ENCODE peak calls at places on chromosomes 4 and X, in five cellular contexts. E, F, A, T and R are unnamed samples.

GRCh38 chrX:56120242-56120641 is 111.9 kb upstream of the KLF8 start:
- DNase-seq in E (no peak), F (no peak), A (no peak), T (no peak), R (no peak)

GRCh38 chrX:17160971-17161370 is 214.0 kb upstream of the NHS start:
- DNase-seq in E (no peak), F (no peak), A (no peak), T (no peak), R (no peak)

GRCh38 chr4:91325495-91325894 is 978.3 kb upstream of the GRID2 start:
- DNase-seq in E (peak), F (peak), A (peak), T (no peak), R (no peak)

GRCh38 chr4:182227611-182228010 is 15.6 kb upstream of the TENM3 start:
- DNase-seq in E (no peak), F (no peak), A (no peak), T (no peak), R (no peak)

GRCh38 chr4:98557497-98557896 is 100.9 kb downstream of the TSPAN5 start:
- DNase-seq in E (no peak), F (peak), A (peak), T (no peak), R (no peak)

GRCh38 chr4:96354036-96354712 is 514.3 kb downstream of the PDHA2 start:
- DNase-seq in E (no peak), F (peak), A (peak), T (no peak), R (no peak)

GRCh38 chr4:57023104-57023503 is 44.4 kb downstream of the POLR2B start:
- DNase-seq in E (no peak), F (peak), A (peak), T (no peak), R (no peak)

GRCh38 chrX:107656965-107657364 is 28.7 kb downstream of the PRPS1 start:
- DNase-seq in E (no peak), F (no peak), A (no peak), T (no peak), R (no peak)

GRCh38 chrX:73979551-73980131 is 324.3 kb upstream of the ZCCHC13 start:
- DNase-seq in E (no peak), F (no peak), A (no peak), T (no peak), R (no peak)

GRCh38 chrX:96619588-96619987 is 65.1 kb upstream of the DIAPH2 start:
- DNase-seq in E (no peak), F (peak), A (peak), T (no peak), R (no peak)

GRCh38 chr4:41057456-41057855 is 156.9 kb downstream of the APBB2 start:
- DNase-seq in E (no peak), F (no peak), A (peak), T (no peak), R (no peak)

GRCh38 chrX:2592279-2592678 is 91.5 kb upstream of the DHRSX start:
- DNase-seq in E (no peak), F (no peak), A (no peak), T (no peak), R (no peak)

GRCh38 chr4:8690216-8690786 is 97.7 kb downstream of the CPZ start:
- DNase-seq in E (no peak), F (no peak), A (no peak), T (peak), R (no peak)

GRCh38 chrX:19579485-19579884 is 64.2 kb upstream of the MAP3K15 start:
- DNase-seq in E (no peak), F (peak), A (peak), T (no peak), R (no peak)

GRCh38 chrX:19810809-19811208 is 76.6 kb downstream of the SH3KBP1 start:
- DNase-seq in E (no peak), F (peak), A (no peak), T (no peak), R (no peak)

GRCh38 chr4:134313591-134313990 is 112.0 kb upstream of the PABPC4L start:
- DNase-seq in E (no peak), F (no peak), A (peak), T (no peak), R (no peak)

GRCh38 chr4:37219251-37219650 is 25.3 kb upstream of the NWD2 start:
- DNase-seq in E (no peak), F (no peak), A (no peak), T (no peak), R (no peak)

GRCh38 chr4:38169524-38169923 is 209.3 kb downstream of the PTTG2 start:
- DNase-seq in E (no peak), F (no peak), A (peak), T (no peak), R (no peak)

GRCh38 chrX:149286940-149287349 is 218.2 kb downstream of the IDS start:
- DNase-seq in E (peak), F (peak), A (peak), T (no peak), R (no peak)

GRCh38 chr4:186019264-186019663 is 49.7 kb upstream of the TLR3 start:
- DNase-seq in E (no peak), F (no peak), A (no peak), T (no peak), R (no peak)

GRCh38 chrX:46576458-46576857 is 2.9 kb downstream of the CHST7 start:
- DNase-seq in E (peak), F (peak), A (peak), T (no peak), R (peak)

GRCh38 chr4:6523251-6523650 is 50.8 kb upstream of the PPP2R2C start:
- DNase-seq in E (no peak), F (peak), A (no peak), T (no peak), R (no peak)

GRCh38 chr4:186144180-186144579 is 39.7 kb downstream of the FAM149A start:
- DNase-seq in E (no peak), F (peak), A (peak), T (no peak), R (peak)

GRCh38 chr4:52015366-52015765 is 4.8 kb downstream of the LRRC66 start:
- DNase-seq in E (no peak), F (peak), A (peak), T (no peak), R (no peak)
- H3K4me3 ChIP-seq in E (no peak), F (no peak), A (no peak), T (no peak), R (no peak)

GRCh38 chr4:121551271-121551670 is 145.5 kb downstream of the ANXA5 start:
- DNase-seq in E (no peak), F (no peak), A (no peak), T (no peak), R (no peak)
- H3K4me3 ChIP-seq in E (no peak), F (no peak), A (no peak), T (no peak), R (no peak)

GRCh38 chr4:1047106-1047975 is 35.9 kb downstream of the FGFRL1 start:
- DNase-seq in E (peak), F (no peak), A (no peak), T (peak), R (peak)
- H3K4me3 ChIP-seq in E (peak), F (no peak), A (peak), T (peak), R (peak)

DNA sequence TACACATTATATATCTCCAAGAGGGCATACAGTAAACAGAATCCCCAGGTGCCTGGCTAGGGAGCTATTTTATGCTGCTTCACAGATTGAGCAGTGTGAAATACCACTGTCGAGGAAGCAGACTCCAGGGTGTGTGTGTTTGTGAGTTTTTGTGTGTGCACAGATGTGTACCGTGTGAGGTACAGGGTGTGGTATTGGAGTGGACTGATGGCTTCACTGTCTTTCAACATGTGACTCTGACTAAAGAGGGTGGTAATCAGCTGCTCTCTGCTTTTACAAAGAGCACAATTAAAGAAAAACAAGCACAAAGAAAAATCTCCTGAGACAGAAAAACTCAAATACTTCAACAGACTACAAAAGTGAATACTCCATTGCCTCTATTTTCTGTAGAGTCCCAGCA is 100.1 kb downstream of the CDS1 start:
- DNase-seq in E (no peak), F (no peak), A (no peak), T (no peak), R (no peak)
- H3K4me3 ChIP-seq in E (no peak), F (no peak), A (no peak), T (no peak), R (no peak)